ENCODE peak calls at places on chromosome 11, in eight cellular contexts. T is fibroblast of lung; P is brain microvascular endothelial cell; K is CD8-positive, alpha-beta T cell; L is PC-3; X is cardiac muscle cell; S is lower lobe of right lung; U is heart right ventricle. D is an unnamed sample. For H3K36me3, the result is how much of the 10 kb centered on the place peaks cover.

GRCh38 chr11:87421422-87421821 is 383.7 kb downstream of the TMEM135 start:
- DNase-seq in T (peak), P (peak), K (no peak), L (peak), X (peak), S (no peak), U (peak), D (no peak)

GRCh38 chr11:119791047-119791446 is 62.0 kb upstream of the NECTIN1 start:
- DNase-seq in T (no peak), P (no peak), K (no peak), L (no peak), X (no peak), S (no peak), U (no peak), D (no peak)

GRCh38 chr11:47369676-47370075 is 8.7 kb downstream of the SPI1 start:
- DNase-seq in T (no peak), P (no peak), K (no peak), L (no peak), X (no peak), S (no peak), U (no peak), D (no peak)

GRCh38 chr11:3824714-3825472 is 15.9 kb downstream of the RHOG start:
- DNase-seq in T (no peak), P (peak), K (peak), L (no peak), X (peak), S (peak), U (peak), D (no peak)

GRCh38 chr11:111795333-111795985 is 29.3 kb upstream of the PPP2R1B start:
- DNase-seq in T (peak), P (no peak), K (no peak), L (no peak), X (no peak), S (no peak), U (no peak), D (no peak)

GRCh38 chr11:9763301-9763700 is 99.4 kb downstream of the SWAP70 start:
- DNase-seq in T (no peak), P (no peak), K (no peak), L (no peak), X (no peak), S (no peak), U (no peak), D (no peak)

GRCh38 chr11:103541186-103541795 is 432.1 kb downstream of the DYNC2H1 start:
- DNase-seq in T (no peak), P (no peak), K (no peak), L (no peak), X (no peak), S (no peak), U (no peak), D (no peak)

GRCh38 chr11:10305964-10306918 is 1.4 kb downstream of the ADM start:
- DNase-seq in T (peak), P (no peak), K (no peak), L (peak), X (peak), S (peak), U (peak), D (no peak)

GRCh38 chr11:62552931-62553838 is 6.6 kb upstream of the AHNAK start:
- DNase-seq in T (peak), P (peak), K (peak), L (peak), X (peak), S (peak), U (peak), D (peak)

GRCh38 chr11:47863893-47864430 is 15.8 kb upstream of the NUP160 start:
- DNase-seq in T (no peak), P (no peak), K (no peak), L (no peak), X (no peak), S (no peak), U (no peak), D (no peak)

GRCh38 chr11:4559527-4560440 is 14.8 kb downstream of the OR52M1 start:
- DNase-seq in T (no peak), P (no peak), K (no peak), L (no peak), X (no peak), S (no peak), U (no peak), D (no peak)

GRCh38 chr11:2792376-2793250 is 92.8 kb upstream of the KCNQ1OT1 start:
- DNase-seq in T (no peak), P (no peak), K (no peak), L (peak), X (no peak), S (peak), U (no peak), D (no peak)

GRCh38 chr11:22169833-22170232 is 23.1 kb upstream of the ANO5 start:
- DNase-seq in T (no peak), P (no peak), K (no peak), L (peak), X (no peak), S (no peak), U (no peak), D (no peak)

GRCh38 chr11:64909653-64910343 is 7.2 kb downstream of the ATG2A start:
- DNase-seq in T (no peak), P (no peak), K (no peak), L (no peak), X (no peak), S (no peak), U (no peak), D (no peak)

GRCh38 chr11:120859552-120860295 is 164.2 kb upstream of the TBCEL start:
- DNase-seq in T (no peak), P (no peak), K (no peak), L (no peak), X (no peak), S (no peak), U (no peak), D (no peak)

GRCh38 chr11:129967996-129968395 is 34.6 kb downstream of the PRDM10 start:
- DNase-seq in T (no peak), P (no peak), K (no peak), L (no peak), X (no peak), S (no peak), U (no peak), D (no peak)

GRCh38 chr11:73389134-73389525 is 12.9 kb downstream of the RELT start:
- DNase-seq in T (no peak), P (peak), K (peak), L (no peak), X (no peak), S (no peak), U (no peak), D (no peak)

GRCh38 chr11:106493751-106494150 is 416.3 kb downstream of the AASDHPPT start:
- DNase-seq in T (peak), P (no peak), K (no peak), L (peak), X (peak), S (no peak), U (no peak), D (no peak)

GRCh38 chr11:47408598-47409439 is 429 bp downstream of the SLC39A13 start:
- DNase-seq in T (peak), P (peak), K (no peak), L (peak), X (peak), S (no peak), U (peak), D (peak)

GRCh38 chr11:60633645-60634044 is 65.8 kb upstream of the MS4A8 start:
- DNase-seq in T (no peak), P (no peak), K (no peak), L (no peak), X (no peak), S (no peak), U (no peak), D (no peak)

GRCh38 chr11:92979176-92979575 is 9.7 kb downstream of the MTNR1B start:
- DNase-seq in T (peak), P (no peak), K (no peak), L (no peak), X (no peak), S (no peak), U (no peak), D (no peak)

GRCh38 chr11:38594881-38595280 is 1996.8 kb upstream of the RAG2 start:
- DNase-seq in T (no peak), P (no peak), K (no peak), L (no peak), X (no peak), S (no peak), U (no peak), D (no peak)

GRCh38 chr11:4891996-4892640 is 10.4 kb downstream of the OR51T1 start:
- DNase-seq in T (peak), P (peak), K (no peak), L (peak), X (peak), S (no peak), U (no peak), D (no peak)

GRCh38 chr11:6611092-6612007 is 666 bp downstream of the TAF10 start:
- DNase-seq in T (peak), P (no peak), K (peak), L (no peak), X (peak), S (peak), U (peak), D (peak)

GRCh38 chr11:125244166-125244565 is 79.6 kb downstream of the PKNOX2 start:
- DNase-seq in T (no peak), P (no peak), K (no peak), L (no peak), X (no peak), S (no peak), U (no peak), D (no peak)

GRCh38 chr11:73273246-73273890 is 1.2 kb downstream of the P2RY6 start:
- DNase-seq in T (no peak), P (no peak), K (no peak), L (no peak), X (no peak), S (no peak), U (no peak), D (no peak)

GRCh38 chr11:64864473-64865285 is 13.7 kb downstream of the EHD1 start:
- DNase-seq in T (peak), P (peak), K (no peak), L (no peak), X (peak), S (peak), U (peak), D (no peak)

GRCh38 chr11:81220166-81220895 is 1513.3 kb downstream of the FAM181B start:
- DNase-seq in T (no peak), P (peak), K (no peak), L (no peak), X (no peak), S (no peak), U (no peak), D (no peak)

GRCh38 chr11:10793470-10794255 is 15.1 kb downstream of the EIF4G2 start:
- DNase-seq in T (no peak), P (no peak), K (no peak), L (peak), X (no peak), S (no peak), U (no peak), D (no peak)

GRCh38 chr11:39174228-39174627 is 2285.2 kb downstream of the LRRC4C start:
- DNase-seq in T (no peak), P (no peak), K (no peak), L (no peak), X (no peak), S (no peak), U (no peak), D (no peak)

GRCh38 chr11:56340289-56340688 is 5.5 kb upstream of the OR8K1 start:
- DNase-seq in T (no peak), P (no peak), K (no peak), L (no peak), X (no peak), S (no peak), U (no peak), D (no peak)

GRCh38 chr11:11468919-11469318 is 115.9 kb upstream of the CSNK2A3 start:
- DNase-seq in T (peak), P (peak), K (no peak), L (no peak), X (no peak), S (no peak), U (no peak), D (no peak)

GRCh38 chr11:82004537-82005213 is 729.0 kb downstream of the FAM181B start:
- DNase-seq in T (no peak), P (peak), K (no peak), L (no peak), X (no peak), S (no peak), U (no peak), D (no peak)

GRCh38 chr11:10742460-10743208 is 8.4 kb upstream of the CTR9 start:
- DNase-seq in T (peak), P (peak), K (peak), L (peak), X (peak), S (no peak), U (no peak), D (no peak)

GRCh38 chr11:81165164-81165563 is 1568.5 kb downstream of the FAM181B start:
- DNase-seq in T (no peak), P (no peak), K (no peak), L (peak), X (no peak), S (no peak), U (no peak), D (no peak)

GRCh38 chr11:46119352-46120216 is 1.7 kb downstream of the PHF21A start:
- DNase-seq in T (peak), P (peak), K (peak), L (peak), X (peak), S (peak), U (peak), D (peak)

GRCh38 chr11:130156108-130157022 is 3.2 kb upstream of the ST14 start:
- DNase-seq in T (no peak), P (peak), K (no peak), L (peak), X (peak), S (no peak), U (no peak), D (no peak)

GRCh38 chr11:74842967-74843366 is 94.3 kb downstream of the RNF169 start:
- DNase-seq in T (no peak), P (no peak), K (no peak), L (no peak), X (no peak), S (no peak), U (no peak), D (no peak)
- TF ChIP-seq CTCF in T (no peak), P (no peak), K (no peak), L (no peak), X (no peak), S (no peak), U (no peak), D (no peak)

DNA sequence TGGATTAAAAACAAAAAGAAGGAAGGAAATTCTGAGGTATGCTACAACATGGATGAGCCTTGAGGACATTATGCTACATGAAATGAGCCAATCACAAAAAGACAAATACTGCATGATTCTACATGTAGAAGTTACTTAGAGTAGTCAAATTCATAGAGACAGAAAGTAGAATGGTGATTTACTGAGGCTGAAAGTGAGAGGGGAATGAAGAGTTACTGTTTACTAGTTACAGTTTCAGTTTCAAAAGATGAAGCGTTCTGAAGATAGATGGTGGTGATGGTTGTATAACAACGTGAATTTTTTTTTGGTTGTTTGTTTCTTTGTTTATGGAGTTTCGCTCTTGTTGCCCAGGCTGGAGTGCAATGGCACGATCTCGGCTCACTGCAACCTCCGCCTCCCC is 9.5 kb downstream of the OR5P2 start:
- DNase-seq in T (no peak), P (no peak), K (no peak), L (no peak), X (no peak), S (no peak), U (no peak), D (no peak)
- H3K27ac ChIP-seq in T (no peak), P (no peak), K (no peak), L (no peak), X (no peak), S (no peak), U (no peak), D (no peak)

DNA sequence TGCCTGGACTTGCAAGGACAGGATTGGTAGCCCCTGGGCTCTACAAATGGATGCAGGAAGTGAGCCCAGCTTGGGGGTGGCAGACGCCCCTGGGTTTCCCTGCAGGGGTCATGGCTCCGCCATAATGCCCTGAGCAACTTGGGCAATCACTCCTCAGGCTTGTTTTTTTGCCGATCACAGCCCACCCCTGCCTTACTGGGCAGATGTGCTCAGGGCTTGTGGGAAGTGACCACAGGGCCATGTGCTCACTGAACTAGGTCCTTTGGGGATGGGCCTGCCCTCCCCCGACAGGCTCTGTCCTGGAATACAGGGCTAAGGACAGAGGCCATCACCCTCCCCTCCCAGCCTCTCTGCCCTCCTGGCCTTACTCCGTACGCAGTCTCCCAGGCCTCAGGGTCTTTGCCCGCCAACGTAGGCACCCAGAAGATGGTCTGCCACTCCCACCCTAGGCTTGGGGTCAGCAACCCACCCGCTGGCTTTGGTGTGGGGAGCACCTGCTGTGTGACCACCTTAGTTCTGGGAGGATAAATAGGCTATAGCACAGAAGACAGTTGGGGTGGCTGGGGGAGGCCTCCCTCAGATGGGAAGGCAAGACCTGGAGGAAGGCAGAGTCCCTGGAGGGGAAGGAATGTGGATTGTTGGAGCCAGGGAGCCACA is 3.8 kb downstream of the RPLP2 start:
- DNase-seq in T (no peak), P (no peak), K (no peak), L (no peak), X (no peak), S (no peak), U (no peak), D (no peak)
- H3K36me3 ChIP-seq in T (under half), P (under half), K (under half), L (under half), X (under half), S (under half), U (under half), D (under half)

GRCh38 chr11:66335531-66336233 is 552 bp downstream of the RIN1 start:
- DNase-seq in T (peak), P (peak), K (no peak), L (peak), X (peak), S (peak), U (no peak), D (no peak)

GRCh38 chr11:66338276-66339162 is 2.3 kb upstream of the RIN1 start:
- DNase-seq in T (no peak), P (no peak), K (no peak), L (no peak), X (no peak), S (peak), U (no peak), D (no peak)

GRCh38 chr11:66337103-66337899 is 1.1 kb upstream of the RIN1 start:
- DNase-seq in T (peak), P (peak), K (no peak), L (no peak), X (no peak), S (peak), U (no peak), D (no peak)

GRCh38 chr11:66334605-66335442 is 1.4 kb downstream of the RIN1 start:
- DNase-seq in T (no peak), P (no peak), K (no peak), L (no peak), X (peak), S (peak), U (no peak), D (no peak)

DNA sequence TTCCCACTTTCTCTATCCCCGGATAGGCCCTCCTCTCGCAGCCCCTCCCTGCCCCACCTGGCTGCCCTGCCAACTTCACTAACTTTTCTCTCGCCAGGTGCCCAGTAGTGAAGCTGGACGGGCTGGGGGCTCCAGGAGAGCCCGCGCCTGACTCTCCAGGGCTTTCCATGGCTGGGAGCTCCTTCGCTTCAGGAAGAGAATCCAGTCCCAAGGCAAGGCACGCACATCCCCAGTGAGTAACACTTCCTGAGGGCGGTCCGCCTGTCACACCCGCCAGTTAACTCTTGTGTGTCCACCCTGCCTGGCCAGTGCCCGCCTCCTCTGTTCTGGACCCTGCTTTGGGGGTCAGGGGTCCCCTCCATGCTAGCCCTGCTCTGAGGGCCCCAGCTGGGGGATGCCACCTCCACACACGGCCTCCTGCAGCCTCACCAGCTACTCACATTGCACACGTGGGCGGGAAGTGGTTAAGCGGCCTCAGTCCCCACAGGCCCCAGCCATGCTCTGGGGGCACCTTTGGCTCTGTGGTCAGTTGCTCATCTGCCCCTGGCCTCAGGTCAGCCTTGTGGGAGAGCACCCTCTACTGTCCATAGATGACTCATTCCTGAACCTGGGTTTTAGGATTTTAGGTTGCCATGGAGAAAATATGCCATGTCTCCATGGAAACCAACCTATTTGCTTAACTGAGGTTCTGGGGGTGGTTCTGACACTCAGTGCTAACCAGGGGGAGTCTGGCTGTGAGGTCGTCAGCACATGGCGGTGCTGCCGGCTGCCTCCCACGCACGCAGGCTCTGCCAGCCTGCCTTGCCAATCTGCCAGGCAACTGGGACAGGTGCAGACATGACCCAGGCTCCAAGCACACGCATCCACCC is at the start of gene RIN1:
- DNase-seq in T (peak), P (peak), K (peak), L (peak), X (peak), S (peak), U (peak), D (peak)
- TF ChIP-seq CTCF in T (peak), P (peak), K (no peak), L (peak), X (peak), S (peak), U (no peak), D (no peak)

DNA sequence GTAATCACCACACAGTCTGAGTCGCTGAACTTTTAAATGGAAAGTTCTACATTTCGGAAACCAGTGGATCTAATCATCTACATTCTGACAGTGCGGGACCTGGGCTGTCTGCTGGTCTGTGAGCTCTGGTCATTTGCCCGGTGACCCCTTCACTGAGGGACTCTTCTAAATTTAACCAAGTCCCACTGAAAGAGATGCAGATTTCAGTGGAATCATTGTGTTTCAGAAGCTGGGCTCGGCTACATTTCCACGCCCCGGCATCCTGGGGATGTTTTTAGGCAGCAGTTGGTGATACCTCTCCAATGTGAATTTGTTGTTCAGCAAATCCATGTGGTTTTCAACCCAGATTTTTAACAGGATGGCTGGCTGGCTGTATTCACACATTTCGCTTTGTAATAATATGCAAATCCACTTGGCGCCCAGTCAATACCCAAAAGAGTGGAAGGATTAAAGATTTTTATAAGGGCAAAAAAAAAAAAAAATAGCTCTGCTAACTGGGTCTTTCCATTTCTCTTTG is 145.5 kb upstream of the RASSF10 start:
- DNase-seq in T (no peak), P (no peak), K (no peak), L (no peak), X (peak), S (no peak), U (no peak), D (no peak)
- H3K27ac ChIP-seq in T (peak), P (peak), K (no peak), L (no peak), X (peak), S (peak), U (no peak), D (peak)